ENCODE peak calls at places on chromosomes 11 and 22, in nine cellular contexts. C is T-helper 2 cell; Y is CD8-positive, alpha-beta T cell; E is naive B cell; O is AG08395; V is cardiac fibroblast; G is activated T-cell treated with anti-CD3 and anti-CD28 coated beads, Interleukin-2, amount 50 U/mL, for 72 hours; D is stimulated activated CD8-positive, alpha-beta memory T cell treated with anti-CD3 and anti-CD28 coated beads, Interleukin-7, amount 100 ng/mL, for 24 hours; K is NCI-H524. Z is an unnamed sample.

GRCh38 chr11:124638500-124638899 is 15.8 kb downstream of the TBRG1 start:
- DNase-seq in C (no peak), Y (no peak), E (no peak), O (no peak), V (no peak), G (no peak), D (no peak), K (no peak), Z (no peak)

GRCh38 chr11:17611503-17612220 is 64.6 kb downstream of the OTOG start:
- DNase-seq in C (no peak), Y (no peak), E (no peak), O (no peak), V (no peak), G (no peak), D (no peak), K (no peak), Z (no peak)

GRCh38 chr11:12173111-12173510 is 62.7 kb downstream of the MICAL2 start:
- DNase-seq in C (no peak), Y (no peak), E (no peak), O (no peak), V (no peak), G (no peak), D (no peak), K (no peak), Z (no peak)

GRCh38 chr11:44191322-44192014 is 96.0 kb downstream of the EXT2 start:
- DNase-seq in C (no peak), Y (no peak), E (no peak), O (no peak), V (no peak), G (no peak), D (no peak), K (no peak), Z (no peak)

GRCh38 chr11:110529043-110529442 is 99.3 kb downstream of the FDX1 start:
- DNase-seq in C (peak), Y (no peak), E (no peak), O (no peak), V (peak), G (no peak), D (no peak), K (no peak), Z (no peak)

GRCh38 chr22:24393012-24393559 is 34.3 kb upstream of the ADORA2A start:
- DNase-seq in C (no peak), Y (no peak), E (no peak), O (no peak), V (no peak), G (no peak), D (no peak), K (no peak), Z (no peak)

GRCh38 chr11:134040386-134041297 is 28.2 kb upstream of the JAM3 start:
- DNase-seq in C (no peak), Y (no peak), E (no peak), O (peak), V (peak), G (no peak), D (no peak), K (no peak), Z (no peak)

GRCh38 chr11:78562398-78562797 is 12.3 kb downstream of the NARS2 start:
- DNase-seq in C (no peak), Y (no peak), E (no peak), O (peak), V (peak), G (no peak), D (no peak), K (no peak), Z (no peak)

GRCh38 chr11:48085688-48086087 is 105.3 kb downstream of the PTPRJ start:
- DNase-seq in C (no peak), Y (no peak), E (no peak), O (no peak), V (no peak), G (no peak), D (no peak), K (no peak), Z (no peak)

GRCh38 chr11:126452256-126452655 is 96.8 kb downstream of the ST3GAL4 start:
- DNase-seq in C (no peak), Y (no peak), E (no peak), O (no peak), V (no peak), G (no peak), D (no peak), K (no peak), Z (no peak)

GRCh38 chr22:46969961-46970360 is 207.5 kb downstream of the TBC1D22A start:
- DNase-seq in C (peak), Y (no peak), E (no peak), O (no peak), V (no peak), G (peak), D (no peak), K (no peak), Z (no peak)

GRCh38 chr22:50010676-50011446 is 1.7 kb downstream of the IL17REL start:
- DNase-seq in C (no peak), Y (peak), E (peak), O (no peak), V (no peak), G (peak), D (no peak), K (no peak), Z (peak)

GRCh38 chr11:96554236-96554635 is 164.4 kb downstream of the JRKL start:
- DNase-seq in C (peak), Y (no peak), E (no peak), O (no peak), V (no peak), G (no peak), D (no peak), K (no peak), Z (no peak)

GRCh38 chr11:11290354-11290753 is 62.7 kb downstream of the CSNK2A3 start:
- DNase-seq in C (no peak), Y (no peak), E (no peak), O (no peak), V (no peak), G (no peak), D (no peak), K (no peak), Z (no peak)

GRCh38 chr11:46711288-46711687 is 7.7 kb upstream of the F2 start:
- DNase-seq in C (no peak), Y (no peak), E (no peak), O (no peak), V (peak), G (no peak), D (no peak), K (no peak), Z (no peak)

GRCh38 chr22:44218071-44218470 is 37.3 kb downstream of the PARVG start:
- DNase-seq in C (no peak), Y (no peak), E (no peak), O (no peak), V (no peak), G (no peak), D (no peak), K (no peak), Z (no peak)

GRCh38 chr11:70595452-70595851 is 197.1 kb downstream of the CTTN start:
- DNase-seq in C (no peak), Y (no peak), E (no peak), O (no peak), V (no peak), G (no peak), D (no peak), K (no peak), Z (no peak)

GRCh38 chr11:61689164-61689496 is 8.9 kb downstream of the DAGLA start:
- DNase-seq in C (no peak), Y (no peak), E (no peak), O (no peak), V (no peak), G (no peak), D (no peak), K (no peak), Z (no peak)

GRCh38 chr11:65078151-65078550 is 5.7 kb downstream of the CDCA5 start:
- DNase-seq in C (peak), Y (peak), E (peak), O (peak), V (peak), G (peak), D (peak), K (no peak), Z (peak)

GRCh38 chr11:100778386-100778785 is 91.3 kb downstream of the ARHGAP42 start:
- DNase-seq in C (no peak), Y (no peak), E (no peak), O (no peak), V (no peak), G (no peak), D (no peak), K (no peak), Z (no peak)

GRCh38 chr11:22922672-22923071 is 62.4 kb upstream of the CCDC179 start:
- DNase-seq in C (no peak), Y (no peak), E (no peak), O (no peak), V (no peak), G (no peak), D (no peak), K (no peak), Z (no peak)

GRCh38 chr22:39748877-39749276 is 144.7 kb downstream of the ENTHD1 start:
- DNase-seq in C (peak), Y (no peak), E (no peak), O (no peak), V (peak), G (no peak), D (no peak), K (no peak), Z (no peak)

GRCh38 chr11:76587810-76588454 is 82.6 kb downstream of the LRRC32 start:
- DNase-seq in C (peak), Y (no peak), E (no peak), O (no peak), V (peak), G (no peak), D (no peak), K (no peak), Z (no peak)

GRCh38 chr11:1401656-1402221 is 12.0 kb downstream of the BRSK2 start:
- DNase-seq in C (peak), Y (no peak), E (peak), O (peak), V (peak), G (no peak), D (no peak), K (no peak), Z (no peak)

GRCh38 chr11:58621586-58622262 is 741 bp upstream of the CNTF start:
- DNase-seq in C (peak), Y (no peak), E (no peak), O (no peak), V (no peak), G (no peak), D (no peak), K (no peak), Z (no peak)

GRCh38 chr11:59199546-59200420 is 12.9 kb downstream of the MPEG1 start:
- DNase-seq in C (no peak), Y (no peak), E (peak), O (no peak), V (no peak), G (peak), D (no peak), K (no peak), Z (peak)

GRCh38 chr11:94303884-94304459 is 408 bp upstream of the IZUMO1R start:
- DNase-seq in C (no peak), Y (no peak), E (no peak), O (no peak), V (no peak), G (no peak), D (no peak), K (no peak), Z (no peak)

GRCh38 chr11:14645247-14645912 is 1.8 kb downstream of the PDE3B start:
- DNase-seq in C (peak), Y (no peak), E (peak), O (peak), V (peak), G (no peak), D (no peak), K (no peak), Z (no peak)